ENCODE peak calls at places on chromosome 18, in six cellular contexts. One of them, this sample, is unnamed. For H3K4me1, the result is how much of the 10 kb centered on the place peaks cover.

GRCh38 chr18:22470511-22471181 is 52.9 kb upstream of the CTAGE1 start:
- DNase-seq in lung: no peak
- DNase-seq in SJSA1: no peak
- DNase-seq in pancreas: no peak
- DNase-seq in fibroblast of lung: peak
- DNase-seq in heart right ventricle: peak
- DNase-seq in this sample: no peak

GRCh38 chr18:58438161-58438983 is 190.5 kb downstream of the ALPK2 start:
- DNase-seq in lung: no peak
- DNase-seq in SJSA1: no peak
- DNase-seq in pancreas: no peak
- DNase-seq in fibroblast of lung: peak
- DNase-seq in heart right ventricle: no peak
- DNase-seq in this sample: peak

GRCh38 chr18:26549486-26550435 is 1.4 kb upstream of the KCTD1 start:
- DNase-seq in lung: peak
- DNase-seq in SJSA1: peak
- DNase-seq in pancreas: peak
- DNase-seq in fibroblast of lung: peak
- DNase-seq in heart right ventricle: peak
- DNase-seq in this sample: no peak

GRCh38 chr18:66495844-66496243 is 108.0 kb downstream of the CDH19 start:
- DNase-seq in lung: peak
- DNase-seq in SJSA1: no peak
- DNase-seq in pancreas: peak
- DNase-seq in fibroblast of lung: peak
- DNase-seq in heart right ventricle: peak
- DNase-seq in this sample: no peak

GRCh38 chr18:75125359-75126331 is 83.3 kb downstream of the PTGR3 start:
- DNase-seq in lung: no peak
- DNase-seq in SJSA1: peak
- DNase-seq in pancreas: peak
- DNase-seq in fibroblast of lung: peak
- DNase-seq in heart right ventricle: no peak
- DNase-seq in this sample: no peak

GRCh38 chr18:79522451-79523220 is 126.9 kb downstream of the NFATC1 start:
- DNase-seq in lung: no peak
- DNase-seq in SJSA1: peak
- DNase-seq in pancreas: peak
- DNase-seq in fibroblast of lung: no peak
- DNase-seq in heart right ventricle: no peak
- DNase-seq in this sample: peak

GRCh38 chr18:72830109-72830508 is 37.7 kb downstream of the NETO1 start:
- DNase-seq in lung: no peak
- DNase-seq in SJSA1: no peak
- DNase-seq in pancreas: no peak
- DNase-seq in fibroblast of lung: peak
- DNase-seq in heart right ventricle: peak
- DNase-seq in this sample: no peak

GRCh38 chr18:13372405-13372995 is 153.9 kb downstream of the LDLRAD4 start:
- DNase-seq in lung: no peak
- DNase-seq in SJSA1: peak
- DNase-seq in pancreas: no peak
- DNase-seq in fibroblast of lung: no peak
- DNase-seq in heart right ventricle: no peak
- DNase-seq in this sample: no peak

GRCh38 chr18:60162390-60162789 is 210.2 kb downstream of the MC4R start:
- DNase-seq in lung: no peak
- DNase-seq in SJSA1: no peak
- DNase-seq in pancreas: no peak
- DNase-seq in fibroblast of lung: no peak
- DNase-seq in heart right ventricle: no peak
- DNase-seq in this sample: no peak

GRCh38 chr18:60656563-60656962 is 284.0 kb upstream of the MC4R start:
- DNase-seq in lung: no peak
- DNase-seq in SJSA1: no peak
- DNase-seq in pancreas: no peak
- DNase-seq in fibroblast of lung: no peak
- DNase-seq in heart right ventricle: no peak
- DNase-seq in this sample: no peak

GRCh38 chr18:10143601-10144000 is 229.8 kb downstream of the VAPA start:
- DNase-seq in lung: no peak
- DNase-seq in SJSA1: no peak
- DNase-seq in pancreas: no peak
- DNase-seq in fibroblast of lung: no peak
- DNase-seq in heart right ventricle: no peak
- DNase-seq in this sample: no peak

GRCh38 chr18:58455318-58455950 is 173.5 kb downstream of the ALPK2 start:
- DNase-seq in lung: no peak
- DNase-seq in SJSA1: no peak
- DNase-seq in pancreas: no peak
- DNase-seq in fibroblast of lung: peak
- DNase-seq in heart right ventricle: no peak
- DNase-seq in this sample: no peak

GRCh38 chr18:3111523-3112240 is 98.7 kb upstream of the LPIN2 start:
- DNase-seq in lung: no peak
- DNase-seq in SJSA1: no peak
- DNase-seq in pancreas: no peak
- DNase-seq in fibroblast of lung: peak
- DNase-seq in heart right ventricle: no peak
- DNase-seq in this sample: no peak

GRCh38 chr18:74598350-74599001 is 806 bp downstream of the ZNF407 start:
- DNase-seq in lung: peak
- DNase-seq in SJSA1: peak
- DNase-seq in pancreas: peak
- DNase-seq in fibroblast of lung: peak
- DNase-seq in heart right ventricle: peak
- DNase-seq in this sample: peak

GRCh38 chr18:60018801-60019462 is 119.1 kb downstream of the PMAIP1 start:
- DNase-seq in lung: no peak
- DNase-seq in SJSA1: no peak
- DNase-seq in pancreas: no peak
- DNase-seq in fibroblast of lung: peak
- DNase-seq in heart right ventricle: no peak
- DNase-seq in this sample: no peak

GRCh38 chr18:51266736-51267135 is 69.3 kb upstream of the MEX3C start:
- DNase-seq in lung: no peak
- DNase-seq in SJSA1: no peak
- DNase-seq in pancreas: no peak
- DNase-seq in fibroblast of lung: no peak
- DNase-seq in heart right ventricle: no peak
- DNase-seq in this sample: no peak

GRCh38 chr18:39842042-39842791 is 2112.8 kb upstream of the PIK3C3 start:
- DNase-seq in lung: no peak
- DNase-seq in SJSA1: no peak
- DNase-seq in pancreas: no peak
- DNase-seq in fibroblast of lung: no peak
- DNase-seq in heart right ventricle: no peak
- DNase-seq in this sample: no peak

GRCh38 chr18:22946841-22947240 is 13.7 kb downstream of the RBBP8 start:
- DNase-seq in lung: no peak
- DNase-seq in SJSA1: no peak
- DNase-seq in pancreas: no peak
- DNase-seq in fibroblast of lung: no peak
- DNase-seq in heart right ventricle: no peak
- DNase-seq in this sample: no peak

GRCh38 chr18:58117685-58118403 is 73.8 kb downstream of the NEDD4L start:
- DNase-seq in lung: peak
- DNase-seq in SJSA1: no peak
- DNase-seq in pancreas: no peak
- DNase-seq in fibroblast of lung: peak
- DNase-seq in heart right ventricle: no peak
- DNase-seq in this sample: no peak

DNA sequence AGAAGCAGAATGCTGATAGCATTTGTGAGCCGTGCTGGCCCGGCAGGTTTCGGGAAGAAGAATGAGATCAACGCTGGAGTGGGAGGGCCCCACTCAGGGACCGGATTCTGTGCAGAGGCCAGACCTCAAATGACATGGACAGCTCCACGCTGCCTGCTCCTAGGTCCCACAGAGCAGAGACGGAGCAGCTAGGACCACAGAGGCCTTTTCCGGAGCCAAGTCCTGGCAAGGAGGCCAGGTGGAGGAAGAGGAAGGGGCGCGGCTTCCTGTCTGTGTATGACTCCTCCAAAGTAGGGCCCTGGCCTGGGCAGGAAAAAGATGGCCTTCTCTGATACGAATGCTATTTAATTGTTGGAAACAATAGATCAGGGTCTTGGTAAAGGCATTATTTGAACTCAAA is 139.9 kb downstream of the LRRC30 start:
- DNase-seq in lung: peak
- DNase-seq in SJSA1: no peak
- DNase-seq in pancreas: no peak
- DNase-seq in fibroblast of lung: no peak
- DNase-seq in heart right ventricle: peak
- DNase-seq in this sample: no peak
- H3K27ac ChIP-seq in lung: no peak
- H3K27ac ChIP-seq in SJSA1: no peak
- H3K27ac ChIP-seq in pancreas: no peak
- H3K27ac ChIP-seq in fibroblast of lung: no peak
- H3K27ac ChIP-seq in heart right ventricle: peak
- H3K27ac ChIP-seq in this sample: no peak

GRCh38 chr18:44791520-44791919 is 110.8 kb downstream of the SETBP1 start:
- DNase-seq in lung: no peak
- DNase-seq in SJSA1: no peak
- DNase-seq in pancreas: no peak
- DNase-seq in fibroblast of lung: peak
- DNase-seq in heart right ventricle: peak
- DNase-seq in this sample: no peak

GRCh38 chr18:44795241-44795640 is 114.6 kb downstream of the SETBP1 start:
- DNase-seq in lung: no peak
- DNase-seq in SJSA1: no peak
- DNase-seq in pancreas: no peak
- DNase-seq in fibroblast of lung: no peak
- DNase-seq in heart right ventricle: no peak
- DNase-seq in this sample: no peak

GRCh38 chr18:44793685-44794084 is 113.0 kb downstream of the SETBP1 start:
- DNase-seq in lung: no peak
- DNase-seq in SJSA1: no peak
- DNase-seq in pancreas: no peak
- DNase-seq in fibroblast of lung: no peak
- DNase-seq in heart right ventricle: no peak
- DNase-seq in this sample: no peak

GRCh38 chr18:44792456-44793080 is 111.9 kb downstream of the SETBP1 start:
- DNase-seq in lung: no peak
- DNase-seq in SJSA1: no peak
- DNase-seq in pancreas: no peak
- DNase-seq in fibroblast of lung: peak
- DNase-seq in heart right ventricle: peak
- DNase-seq in this sample: no peak

GRCh38 chr18:44793186-44793585 is 112.5 kb downstream of the SETBP1 start:
- DNase-seq in lung: no peak
- DNase-seq in SJSA1: no peak
- DNase-seq in pancreas: no peak
- DNase-seq in fibroblast of lung: no peak
- DNase-seq in heart right ventricle: no peak
- DNase-seq in this sample: no peak
- H3K4me1 ChIP-seq in lung: under half
- H3K4me1 ChIP-seq in SJSA1: half or more
- H3K4me1 ChIP-seq in pancreas: under half
- H3K4me1 ChIP-seq in fibroblast of lung: under half
- H3K4me1 ChIP-seq in heart right ventricle: under half
- H3K4me1 ChIP-seq in this sample: under half

DNA sequence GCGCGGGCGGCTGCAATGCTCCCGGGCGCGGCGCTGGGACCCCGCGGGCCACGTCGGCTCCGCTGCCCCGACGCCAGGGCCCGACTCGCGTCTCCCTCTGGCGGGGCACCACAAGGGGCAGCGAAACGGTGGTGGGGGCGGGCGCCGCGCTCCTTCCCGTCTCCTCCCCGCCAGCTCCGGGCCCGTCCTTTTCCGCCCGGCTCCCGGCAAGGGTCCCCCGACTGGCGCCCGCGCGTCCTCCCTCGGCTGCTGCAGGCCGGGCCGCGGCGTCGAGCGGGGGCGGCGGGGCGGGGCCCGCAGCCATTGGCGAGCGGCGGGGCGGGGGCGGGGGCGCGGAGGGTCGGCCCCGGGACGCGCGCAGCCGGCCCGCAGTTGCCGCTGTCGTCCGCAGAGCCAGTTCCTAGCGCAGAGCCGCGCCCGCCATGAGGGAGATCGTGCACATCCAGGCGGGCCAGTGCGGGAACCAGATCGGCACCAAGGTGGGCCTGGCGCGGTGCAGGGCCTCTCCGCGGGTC is at the start of gene TUBB6:
- DNase-seq in lung: peak
- DNase-seq in SJSA1: peak
- DNase-seq in pancreas: peak
- DNase-seq in fibroblast of lung: peak
- DNase-seq in heart right ventricle: peak
- DNase-seq in this sample: no peak
- H3K4me3 ChIP-seq in lung: peak
- H3K4me3 ChIP-seq in SJSA1: peak
- H3K4me3 ChIP-seq in pancreas: peak
- H3K4me3 ChIP-seq in fibroblast of lung: peak
- H3K4me3 ChIP-seq in heart right ventricle: peak
- H3K4me3 ChIP-seq in this sample: no peak

DNA sequence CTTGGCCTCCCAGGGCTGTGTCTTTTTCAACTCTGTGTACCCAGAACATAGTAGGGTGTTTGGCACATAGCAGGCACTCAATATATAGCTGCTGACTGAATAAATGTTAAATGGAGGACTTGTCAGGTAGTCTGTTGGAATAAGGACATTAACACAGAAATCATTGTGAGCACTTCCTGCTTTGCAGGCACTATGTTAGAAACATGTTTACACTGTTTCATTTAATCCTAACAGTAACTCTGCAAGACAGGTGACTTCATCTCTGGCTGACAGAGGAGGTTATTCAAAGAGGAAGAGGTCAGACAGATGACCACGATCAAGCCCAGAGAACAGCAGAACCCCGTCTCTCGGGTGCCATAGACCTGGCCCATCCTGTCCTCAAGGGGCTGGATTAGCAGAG is 28.0 kb upstream of the PIEZO2 start:
- DNase-seq in lung: no peak
- DNase-seq in SJSA1: no peak
- DNase-seq in pancreas: no peak
- DNase-seq in fibroblast of lung: no peak
- DNase-seq in heart right ventricle: no peak
- DNase-seq in this sample: no peak
- H3K27ac ChIP-seq in lung: no peak
- H3K27ac ChIP-seq in SJSA1: no peak
- H3K27ac ChIP-seq in pancreas: no peak
- H3K27ac ChIP-seq in fibroblast of lung: no peak
- H3K27ac ChIP-seq in heart right ventricle: no peak
- H3K27ac ChIP-seq in this sample: no peak